ENCODE peak calls at places on chromosomes 7 and 10, in seven cellular contexts. K is prostate gland, S is fibroblast of mammary gland, Q is heart left ventricle, N is astrocyte of the cerebellum, E is spleen, L is psoas muscle. R is an unnamed sample.

GRCh38 chr7:149067869-149068268 is 22.6 kb downstream of the ZNF786 start:
- DNase-seq in K (no peak), S (no peak), Q (no peak), N (no peak), E (no peak), L (no peak), R (no peak)

GRCh38 chr7:150957119-150958020 is 20.8 kb downstream of the KCNH2 start:
- DNase-seq in K (no peak), S (no peak), Q (no peak), N (no peak), E (no peak), L (no peak), R (no peak)

GRCh38 chr10:24603333-24603732 is 120.4 kb downstream of the ARHGAP21 start:
- DNase-seq in K (no peak), S (peak; percentile 71), Q (no peak), N (no peak), E (no peak), L (no peak), R (peak; percentile 47)

GRCh38 chr10:124515244-124515970 is 53.8 kb downstream of the LHPP start:
- DNase-seq in K (no peak), S (no peak), Q (no peak), N (no peak), E (peak; percentile 42), L (no peak), R (no peak)

GRCh38 chr7:159140170-159140910 is 4.3 kb downstream of the VIPR2 start:
- DNase-seq in K (peak; percentile 51), S (no peak), Q (no peak), N (no peak), E (peak; percentile 67), L (no peak), R (no peak)

GRCh38 chr7:123864966-123865365 is 20.0 kb downstream of the HYAL4 start:
- DNase-seq in K (no peak), S (no peak), Q (no peak), N (no peak), E (no peak), L (no peak), R (peak; percentile 5)

GRCh38 chr10:122147731-122148130 is 123.4 kb upstream of the BTBD16 start:
- DNase-seq in K (no peak), S (no peak), Q (no peak), N (peak; percentile 91), E (no peak), L (no peak), R (peak; percentile 56)

GRCh38 chr10:127338391-127339108 is 142.2 kb upstream of the INSYN2A start:
- DNase-seq in K (no peak), S (peak; percentile 33), Q (no peak), N (no peak), E (no peak), L (no peak), R (peak; percentile 65)

GRCh38 chr7:17185690-17186070 is 112.8 kb upstream of the AHR start:
- DNase-seq in K (no peak), S (peak; percentile 88), Q (no peak), N (peak; percentile 19), E (no peak), L (no peak), R (peak; percentile 51)

GRCh38 chr7:73986158-73986631 is 41.8 kb upstream of the ELN start:
- DNase-seq in K (no peak), S (no peak), Q (no peak), N (no peak), E (no peak), L (no peak), R (peak; percentile 32)

GRCh38 chr7:42878303-42878702 is 33.6 kb downstream of the C7orf25 start:
- DNase-seq in K (no peak), S (no peak), Q (no peak), N (no peak), E (no peak), L (no peak), R (no peak)

GRCh38 chr10:57897611-57898010 is 370.1 kb downstream of the IPMK start:
- DNase-seq in K (no peak), S (no peak), Q (no peak), N (no peak), E (no peak), L (no peak), R (no peak)

GRCh38 chr10:116109481-116109880 is 163.5 kb downstream of the GFRA1 start:
- DNase-seq in K (no peak), S (no peak), Q (no peak), N (no peak), E (no peak), L (no peak), R (no peak)

GRCh38 chr10:3902054-3902808 is 117.2 kb upstream of the KLF6 start:
- DNase-seq in K (no peak), S (peak; percentile 63), Q (no peak), N (no peak), E (peak; percentile 88), L (no peak), R (no peak)

GRCh38 chr7:44194069-44194468 is 4.8 kb upstream of the GCK start:
- DNase-seq in K (no peak), S (peak; percentile 65), Q (no peak), N (no peak), E (no peak), L (no peak), R (peak; percentile 32)

GRCh38 chr7:151448261-151449252 is 8.6 kb upstream of the CRYGN start:
- DNase-seq in K (peak; percentile 56), S (peak; percentile 59), Q (peak; percentile 64), N (no peak), E (peak; percentile 90), L (peak; percentile 74), R (peak; percentile 83)

GRCh38 chr7:90053094-90053493 is 101.2 kb upstream of the STEAP1 start:
- DNase-seq in K (no peak), S (no peak), Q (no peak), N (no peak), E (no peak), L (no peak), R (no peak)

GRCh38 chr10:75508814-75509306 is 77.4 kb downstream of the LRMDA start:
- DNase-seq in K (no peak), S (peak; percentile 50), Q (no peak), N (no peak), E (no peak), L (no peak), R (no peak)

GRCh38 chr7:129958643-129959479 is 6.1 kb upstream of the UBE2H start:
- DNase-seq in K (peak; percentile 21), S (peak; percentile 52), Q (peak; percentile 32), N (no peak), E (no peak), L (peak; percentile 60), R (peak; percentile 43)

GRCh38 chr7:116777613-116778380 is 84.6 kb upstream of the CAPZA2 start:
- DNase-seq in K (no peak), S (peak; percentile 69), Q (no peak), N (peak; percentile 29), E (no peak), L (no peak), R (no peak)

GRCh38 chr7:29844614-29845013 is 38.3 kb downstream of the WIPF3 start:
- DNase-seq in K (no peak), S (no peak), Q (no peak), N (no peak), E (no peak), L (no peak), R (no peak)

GRCh38 chr10:30389543-30389942 is 40.5 kb upstream of the MTPAP start:
- DNase-seq in K (no peak), S (no peak), Q (no peak), N (no peak), E (no peak), L (no peak), R (no peak)
- TF ChIP-seq CTCF in K (no peak), S (no peak), Q (no peak), N (no peak), E (no peak), L (no peak), R (no peak)

GRCh38 chr10:101016814-101017213 is 14.1 kb downstream of the PDZD7 start:
- DNase-seq in K (no peak), S (no peak), Q (no peak), N (no peak), E (no peak), L (no peak), R (no peak)

GRCh38 chr10:101019440-101019703 is 11.6 kb downstream of the PDZD7 start:
- DNase-seq in K (no peak), S (no peak), Q (no peak), N (no peak), E (no peak), L (no peak), R (no peak)

GRCh38 chr10:101020427-101020826 is 10.5 kb downstream of the PDZD7 start:
- DNase-seq in K (no peak), S (no peak), Q (no peak), N (no peak), E (no peak), L (no peak), R (no peak)

GRCh38 chr10:101018118-101018599 is 12.8 kb downstream of the PDZD7 start:
- DNase-seq in K (no peak), S (no peak), Q (no peak), N (no peak), E (no peak), L (no peak), R (no peak)

GRCh38 chr10:101018600-101019439 is 12.1 kb downstream of the PDZD7 start:
- DNase-seq in K (peak; percentile 63), S (peak; percentile 76), Q (peak; percentile 76), N (no peak), E (peak; percentile 86), L (peak; percentile 86), R (peak; percentile 78)
- H3K4me3 ChIP-seq in K (no peak overlapping the region), S (no peak overlapping the region), Q (no peak overlapping the region), N (no peak overlapping the region), E (peak overlapping the region; percentile 35), L (no peak overlapping the region), R (no peak overlapping the region)

GRCh38 chr7:5780801-5781496 is 514 bp downstream of the RNF216 start:
- DNase-seq in K (peak; percentile 11), S (peak; percentile 19), Q (peak; percentile 31), N (no peak), E (peak; percentile 91), L (peak; percentile 65), R (peak; percentile 32)
- TF ChIP-seq CTCF in K (no peak), S (no peak), Q (no peak), N (no peak), E (no peak), L (no peak), R (no peak)

GRCh38 chr10:50992356-50992866 is 81.9 kb upstream of the PRKG1 start:
- DNase-seq in K (no peak), S (peak; percentile 29), Q (peak; percentile 48), N (no peak), E (peak; percentile 56), L (peak; percentile 12), R (peak; percentile 31)
- H3K4me3 ChIP-seq in K (no peak overlapping the region), S (peak overlapping the region; percentile 63), Q (peak overlapping the region; percentile 62), N (peak overlapping the region; percentile 64), E (peak overlapping the region; percentile 71), L (peak overlapping the region; percentile 94), R (peak overlapping the region; percentile 77)

DNA sequence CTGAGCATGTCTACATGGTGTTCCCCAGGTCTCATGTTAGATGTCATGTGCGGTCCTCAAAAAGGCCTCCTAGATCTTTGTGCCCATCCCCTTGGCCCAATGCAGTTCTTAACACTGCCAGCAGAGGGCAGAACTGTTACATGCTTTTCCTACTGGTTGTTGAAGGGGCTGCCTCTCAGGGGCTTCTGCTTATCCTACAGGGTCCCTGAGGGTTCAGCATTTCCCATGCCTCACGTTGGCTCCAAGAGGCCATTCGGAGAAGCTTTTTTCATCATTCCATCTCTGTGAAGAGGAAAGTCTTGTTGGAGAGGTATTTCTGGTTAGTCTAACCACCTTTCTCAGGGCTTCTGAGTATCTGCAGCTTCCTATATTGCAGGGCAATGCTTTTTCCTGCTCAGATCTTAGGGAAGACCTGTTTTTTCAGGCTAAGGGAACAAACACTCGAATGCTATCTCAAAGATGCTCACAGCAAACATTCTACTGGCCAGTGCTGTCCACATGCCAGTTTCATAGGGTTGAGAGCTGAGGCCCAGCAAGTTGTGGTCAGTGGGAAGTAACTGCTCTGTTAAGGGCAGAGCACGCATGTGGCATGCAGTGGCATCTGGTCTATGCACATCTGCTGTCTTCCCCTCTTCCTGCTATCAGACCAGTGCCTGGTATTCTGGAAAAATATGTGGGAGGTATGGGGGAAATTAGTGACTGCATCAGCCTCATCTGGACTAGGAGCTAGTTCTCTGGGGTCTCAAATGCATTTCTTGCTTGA is 31.5 kb downstream of the MBL2 start:
- DNase-seq in K (no peak), S (peak; percentile 23), Q (no peak), N (peak; percentile 4), E (no peak), L (peak; percentile 14), R (peak; percentile 42)
- TF ChIP-seq CTCF in K (peak; percentile 31), S (peak; percentile 79), Q (peak; percentile 72), N (peak; percentile 82), E (peak; percentile 57), L (peak; percentile 48), R (peak; percentile 88)

R was measured in foreskin fibroblast.